ENCODE peak calls at places on chromosomes 11 and 22, in seven cellular contexts. B is GM23338, H is A549, E is HepG2, P is K562, W is HCT116, S is HL-60. D is an unnamed sample.

GRCh38 chr11:102614485-102614884 is 10.6 kb downstream of the MMP20 start:
- DNase-seq in P (no peak), W (no peak), B (peak; percentile 26), S (no peak), E (no peak), H (peak; percentile 52), D (no peak)

GRCh38 chr11:124415356-124415923 is 9.2 kb downstream of the OR8B4 start:
- DNase-seq in S (peak; percentile 8), E (peak; percentile 37), W (peak; percentile 46), B (peak; percentile 65), H (peak; percentile 56), P (peak; percentile 35), D (no peak)

GRCh38 chr11:61173456-61173855 is 12.2 kb upstream of the VPS37C start:
- DNase-seq in B (no peak), P (peak; percentile 21), E (peak; percentile 41), H (peak; percentile 49), S (no peak), W (no peak), D (no peak)

GRCh38 chr11:12455938-12456337 is 78.6 kb downstream of the PARVA start:
- DNase-seq in B (no peak), S (no peak), W (no peak), E (no peak), H (no peak), P (no peak), D (no peak)

GRCh38 chr11:118142809-118143208 is 9.8 kb downstream of the SCN4B start:
- DNase-seq in W (no peak), B (no peak), P (no peak), S (peak; percentile 87), H (no peak), E (no peak), D (no peak)

GRCh38 chr11:93187290-93187689 is 10.5 kb downstream of the SLC36A4 start:
- DNase-seq in H (no peak), W (no peak), S (no peak), E (no peak), P (no peak), B (no peak), D (no peak)

GRCh38 chr11:1546536-1547466 is 25.3 kb downstream of the DUSP8 start:
- DNase-seq in B (peak; percentile 89), S (peak; percentile 10), E (no peak), P (peak; percentile 90), W (no peak), H (peak; percentile 58), D (peak; percentile 97)

GRCh38 chr11:47391077-47391583 is 12.8 kb upstream of the SPI1 start:
- DNase-seq in H (no peak), S (no peak), W (no peak), E (no peak), P (no peak), B (no peak), D (no peak)

GRCh38 chr22:46793497-46793896 is 31.0 kb downstream of the TBC1D22A start:
- DNase-seq in P (no peak), S (no peak), E (no peak), H (no peak), W (no peak), B (no peak), D (no peak)

GRCh38 chr11:130179396-130180306 is 20.1 kb downstream of the ST14 start:
- DNase-seq in P (no peak), E (no peak), W (no peak), S (no peak), B (no peak), H (no peak), D (no peak)

GRCh38 chr11:62702241-62702640 is 5.0 kb downstream of the BSCL2 start:
- DNase-seq in P (no peak), S (no peak), B (no peak), E (no peak), W (no peak), H (no peak), D (no peak)

GRCh38 chr11:80603472-80603871 is 1162.6 kb upstream of the TENM4 start:
- DNase-seq in P (no peak), S (no peak), H (no peak), W (no peak), E (no peak), B (no peak), D (no peak)

GRCh38 chr11:101008961-101009684 is 120.5 kb downstream of the PGR start:
- DNase-seq in E (no peak), P (no peak), S (no peak), H (no peak), W (no peak), B (no peak), D (no peak)

GRCh38 chr22:47064016-47064415 is 301.6 kb downstream of the TBC1D22A start:
- DNase-seq in E (no peak), B (no peak), W (no peak), S (no peak), H (no peak), P (no peak), D (peak; percentile 14)

GRCh38 chr22:40249286-40249685 is 71.6 kb downstream of the TNRC6B start:
- DNase-seq in B (peak; percentile 26), S (no peak), E (no peak), H (no peak), P (no peak), W (no peak), D (no peak)

GRCh38 chr22:19605508-19606331 is 81.5 kb upstream of the CLDN5 start:
- DNase-seq in E (no peak), W (no peak), H (no peak), B (no peak), S (no peak), P (peak; percentile 40), D (no peak)

GRCh38 chr11:638616-639323 is 1.7 kb downstream of the DRD4 start:
- DNase-seq in H (no peak), E (no peak), W (no peak), B (peak; percentile 78), P (no peak), S (no peak), D (peak; percentile 30)

GRCh38 chr11:97894978-97895377 is 1125.8 kb upstream of the CNTN5 start:
- DNase-seq in S (no peak), W (no peak), P (no peak), H (no peak), E (no peak), B (no peak), D (no peak)

GRCh38 chr22:26134654-26135330 is 34.5 kb upstream of the SEZ6L start:
- DNase-seq in S (no peak), B (peak; percentile 72), H (peak; percentile 6), W (peak; percentile 6), E (peak; percentile 3), P (no peak), D (no peak)
- TF ChIP-seq REST in S (no peak), B (no peak), H (no peak), W (no peak), E (no peak), P (no peak), D (no peak)

GRCh38 chr22:44080936-44081853 is 57.1 kb downstream of the PARVB start:
- DNase-seq in E (peak; percentile 39), B (peak; percentile 90), S (peak; percentile 20), P (peak; percentile 66), H (peak; percentile 54), W (peak; percentile 29), D (peak; percentile 88)
- TF ChIP-seq REST in E (no peak), B (no peak), S (no peak), P (no peak), H (no peak), W (no peak), D (no peak)

DNA sequence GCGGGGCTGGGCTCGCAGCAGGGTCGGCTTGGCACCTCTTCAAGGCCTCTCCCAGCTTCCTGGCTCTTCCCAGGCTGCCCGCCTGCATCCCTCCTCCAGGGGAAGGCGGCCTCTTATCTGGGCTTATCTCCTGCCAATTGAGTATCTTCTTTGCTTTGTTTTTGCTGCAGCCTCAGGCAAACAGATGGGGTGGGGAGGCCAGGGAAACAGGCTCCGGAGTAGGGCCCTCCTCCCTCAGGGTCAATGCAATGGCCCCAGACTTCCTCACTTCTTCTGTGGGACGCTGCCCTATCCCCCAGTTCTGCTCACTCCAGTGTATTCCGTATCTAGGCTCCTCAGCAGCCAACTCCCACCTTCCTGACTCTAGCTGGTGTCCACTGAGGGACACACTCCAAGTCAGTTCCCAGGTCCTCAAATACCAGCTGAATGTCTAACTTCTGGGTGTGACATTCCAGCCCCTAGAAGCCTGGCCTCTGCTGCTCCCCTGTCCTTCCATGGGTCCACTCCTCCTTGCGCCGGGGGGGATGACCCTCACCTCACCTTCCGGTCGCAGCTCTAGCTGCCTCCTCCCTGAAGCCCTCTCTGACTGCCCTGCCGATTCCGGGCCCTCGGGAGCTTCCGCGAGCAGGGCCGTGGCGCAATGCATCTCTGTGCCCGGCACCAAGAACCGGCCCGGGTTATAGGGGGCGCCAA is 15.6 kb downstream of the BAD start:
- DNase-seq in S (peak; percentile 72), B (peak; percentile 53), E (peak; percentile 33), P (peak; percentile 36), H (peak; percentile 76), W (no peak), D (peak; percentile 77)
- TF ChIP-seq REST in S (peak; percentile 12), B (no peak), E (no peak), P (peak; percentile 10), H (no peak), W (no peak), D (peak; percentile 36)

GRCh38 chr11:112280268-112281126 is 19.8 kb upstream of the PLET1 start:
- DNase-seq in B (peak; percentile 95), W (peak; percentile 65), S (peak; percentile 67), H (peak; percentile 79), E (peak; percentile 72), P (peak; percentile 77), D (peak; percentile 85)

GRCh38 chr11:112281776-112282175 is 21.1 kb upstream of the PLET1 start:
- DNase-seq in B (no peak), P (no peak), H (no peak), S (no peak), W (no peak), E (no peak), D (no peak)

GRCh38 chr11:112278803-112279202 is 18.1 kb upstream of the PLET1 start:
- DNase-seq in P (no peak), W (no peak), E (no peak), B (no peak), S (no peak), H (no peak), D (no peak)

GRCh38 chr11:112277937-112278336 is 17.3 kb upstream of the PLET1 start:
- DNase-seq in B (no peak), S (no peak), W (no peak), P (no peak), H (no peak), E (peak; percentile 29), D (no peak)

DNA sequence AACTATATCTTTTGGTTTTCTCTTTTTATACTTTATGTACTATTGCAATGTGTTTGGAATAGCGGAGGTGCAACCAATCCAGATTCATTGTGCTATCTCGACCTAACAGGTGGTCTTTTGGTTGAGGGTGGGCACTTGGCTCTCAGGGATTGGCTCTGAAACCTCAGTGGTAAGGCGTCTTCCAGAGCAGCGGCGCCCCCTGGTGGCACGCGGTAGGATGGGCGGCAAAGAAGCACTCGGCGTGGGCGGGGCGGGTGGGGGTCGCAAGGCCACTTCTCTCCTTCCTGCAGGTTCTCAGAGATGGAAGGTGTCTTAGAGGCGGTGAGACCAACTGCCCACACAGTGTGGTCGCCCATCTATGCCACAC is 19.2 kb upstream of the PLET1 start:
- DNase-seq in E (peak; percentile 30), B (peak; percentile 82), W (no peak), H (peak; percentile 56), S (no peak), P (peak; percentile 81), D (peak; percentile 84)
- TF ChIP-seq REST in E (no peak), B (no peak), W (no peak), H (no peak), S (no peak), P (no peak), D (no peak)

DNA sequence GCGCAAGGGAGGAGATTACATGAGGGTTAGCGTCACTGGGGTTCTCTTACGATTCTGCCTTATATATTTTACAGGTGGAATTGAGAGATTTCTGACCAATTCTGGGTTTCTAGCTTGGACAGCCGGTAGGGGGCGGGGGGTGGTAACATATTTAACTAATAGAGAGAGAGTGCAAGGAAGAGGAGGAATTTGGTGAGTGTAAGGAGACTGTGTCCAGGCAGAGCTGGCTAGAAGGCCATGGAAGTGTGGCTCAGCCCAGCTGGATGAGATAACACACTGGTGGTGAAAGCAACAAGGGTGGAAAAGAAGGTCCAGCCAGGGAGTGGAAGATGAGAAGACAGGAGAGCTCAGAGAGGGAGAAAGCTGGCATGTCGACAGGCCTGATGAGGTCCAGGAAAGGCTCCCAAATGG is 56.5 kb downstream of the ST3GAL4 start:
- DNase-seq in H (no peak), B (peak; percentile 44), E (no peak), S (no peak), P (peak; percentile 45), W (no peak), D (no peak)
- TF ChIP-seq REST in H (no peak), B (no peak), E (no peak), S (no peak), P (no peak), W (no peak), D (no peak)